ENCODE peak calls at places on chromosome 15, in eight cellular contexts. One of them, this sample, is unnamed.
A peak's percentile ranks its signal among the peaks of the same experiment; 100 is the strongest.

GRCh38 chr15:63551400-63551799 is 45.8 kb upstream of the FBXL22 start:
- DNase-seq in activated naive CD4-positive, alpha-beta T cell: no peak
- DNase-seq in heart left ventricle: no peak
- DNase-seq in T47D: no peak
- DNase-seq in stimulated activated CD4-positive, alpha-beta T cell treated with anti-CD3 and anti-CD28 coated beads, Interleukin-4, amount 100 ng/mL, for 48 hours: no peak
- DNase-seq in cardiac fibroblast: peak; percentile 51
- DNase-seq in psoas muscle: no peak
- DNase-seq in fibroblast of mammary gland: peak; percentile 72
- DNase-seq in this sample: no peak

GRCh38 chr15:53693729-53694533 is 65.5 kb downstream of the WDR72 start:
- DNase-seq in activated naive CD4-positive, alpha-beta T cell: no peak
- DNase-seq in heart left ventricle: no peak
- DNase-seq in T47D: no peak
- DNase-seq in stimulated activated CD4-positive, alpha-beta T cell treated with anti-CD3 and anti-CD28 coated beads, Interleukin-4, amount 100 ng/mL, for 48 hours: no peak
- DNase-seq in cardiac fibroblast: no peak
- DNase-seq in psoas muscle: no peak
- DNase-seq in fibroblast of mammary gland: peak; percentile 0
- DNase-seq in this sample: no peak

GRCh38 chr15:41906608-41907007 is 12.8 kb upstream of the SPTBN5 start:
- DNase-seq in activated naive CD4-positive, alpha-beta T cell: no peak
- DNase-seq in heart left ventricle: no peak
- DNase-seq in T47D: no peak
- DNase-seq in stimulated activated CD4-positive, alpha-beta T cell treated with anti-CD3 and anti-CD28 coated beads, Interleukin-4, amount 100 ng/mL, for 48 hours: no peak
- DNase-seq in cardiac fibroblast: no peak
- DNase-seq in psoas muscle: no peak
- DNase-seq in fibroblast of mammary gland: no peak
- DNase-seq in this sample: no peak

GRCh38 chr15:68407141-68407885 is 24.6 kb downstream of the ITGA11 start:
- DNase-seq in activated naive CD4-positive, alpha-beta T cell: no peak
- DNase-seq in heart left ventricle: peak; percentile 16
- DNase-seq in T47D: no peak
- DNase-seq in stimulated activated CD4-positive, alpha-beta T cell treated with anti-CD3 and anti-CD28 coated beads, Interleukin-4, amount 100 ng/mL, for 48 hours: no peak
- DNase-seq in cardiac fibroblast: peak; percentile 65
- DNase-seq in psoas muscle: peak; percentile 57
- DNase-seq in fibroblast of mammary gland: peak; percentile 38
- DNase-seq in this sample: no peak

GRCh38 chr15:31544361-31544760 is 217.7 kb downstream of the KLF13 start:
- DNase-seq in activated naive CD4-positive, alpha-beta T cell: no peak
- DNase-seq in heart left ventricle: no peak
- DNase-seq in T47D: no peak
- DNase-seq in stimulated activated CD4-positive, alpha-beta T cell treated with anti-CD3 and anti-CD28 coated beads, Interleukin-4, amount 100 ng/mL, for 48 hours: no peak
- DNase-seq in cardiac fibroblast: no peak
- DNase-seq in psoas muscle: no peak
- DNase-seq in fibroblast of mammary gland: no peak
- DNase-seq in this sample: no peak

GRCh38 chr15:27706300-27706699 is 392.8 kb downstream of the OCA2 start:
- DNase-seq in activated naive CD4-positive, alpha-beta T cell: no peak
- DNase-seq in heart left ventricle: no peak
- DNase-seq in T47D: no peak
- DNase-seq in stimulated activated CD4-positive, alpha-beta T cell treated with anti-CD3 and anti-CD28 coated beads, Interleukin-4, amount 100 ng/mL, for 48 hours: no peak
- DNase-seq in cardiac fibroblast: no peak
- DNase-seq in psoas muscle: no peak
- DNase-seq in fibroblast of mammary gland: no peak
- DNase-seq in this sample: no peak

GRCh38 chr15:82647835-82648256 is 683 bp upstream of the CPEB1 start:
- DNase-seq in activated naive CD4-positive, alpha-beta T cell: no peak
- DNase-seq in heart left ventricle: no peak
- DNase-seq in T47D: no peak
- DNase-seq in stimulated activated CD4-positive, alpha-beta T cell treated with anti-CD3 and anti-CD28 coated beads, Interleukin-4, amount 100 ng/mL, for 48 hours: peak; percentile 27
- DNase-seq in cardiac fibroblast: no peak
- DNase-seq in psoas muscle: peak; percentile 43
- DNase-seq in fibroblast of mammary gland: no peak
- DNase-seq in this sample: no peak

GRCh38 chr15:29126208-29126536 is 143.4 kb downstream of the NSMCE3 start:
- DNase-seq in activated naive CD4-positive, alpha-beta T cell: no peak
- DNase-seq in heart left ventricle: no peak
- DNase-seq in T47D: no peak
- DNase-seq in stimulated activated CD4-positive, alpha-beta T cell treated with anti-CD3 and anti-CD28 coated beads, Interleukin-4, amount 100 ng/mL, for 48 hours: no peak
- DNase-seq in cardiac fibroblast: no peak
- DNase-seq in psoas muscle: no peak
- DNase-seq in fibroblast of mammary gland: no peak
- DNase-seq in this sample: no peak

GRCh38 chr15:78638658-78639314 is 2.2 kb downstream of the CHRNB4 start:
- DNase-seq in activated naive CD4-positive, alpha-beta T cell: no peak
- DNase-seq in heart left ventricle: peak; percentile 42
- DNase-seq in T47D: peak; percentile 62
- DNase-seq in stimulated activated CD4-positive, alpha-beta T cell treated with anti-CD3 and anti-CD28 coated beads, Interleukin-4, amount 100 ng/mL, for 48 hours: peak; percentile 62
- DNase-seq in cardiac fibroblast: peak; percentile 54
- DNase-seq in psoas muscle: peak; percentile 36
- DNase-seq in fibroblast of mammary gland: peak; percentile 38
- DNase-seq in this sample: no peak

GRCh38 chr15:80694624-80695098 is 449 bp upstream of the ABHD17C start:
- DNase-seq in activated naive CD4-positive, alpha-beta T cell: no peak
- DNase-seq in heart left ventricle: peak; percentile 28
- DNase-seq in T47D: no peak
- DNase-seq in stimulated activated CD4-positive, alpha-beta T cell treated with anti-CD3 and anti-CD28 coated beads, Interleukin-4, amount 100 ng/mL, for 48 hours: peak; percentile 4
- DNase-seq in cardiac fibroblast: peak; percentile 55
- DNase-seq in psoas muscle: peak; percentile 32
- DNase-seq in fibroblast of mammary gland: peak; percentile 18
- DNase-seq in this sample: no peak

GRCh38 chr15:100764778-100765457 is 114.7 kb upstream of the ALDH1A3 start:
- DNase-seq in activated naive CD4-positive, alpha-beta T cell: no peak
- DNase-seq in heart left ventricle: no peak
- DNase-seq in T47D: no peak
- DNase-seq in stimulated activated CD4-positive, alpha-beta T cell treated with anti-CD3 and anti-CD28 coated beads, Interleukin-4, amount 100 ng/mL, for 48 hours: no peak
- DNase-seq in cardiac fibroblast: peak; percentile 96
- DNase-seq in psoas muscle: no peak
- DNase-seq in fibroblast of mammary gland: peak; percentile 79
- DNase-seq in this sample: no peak

GRCh38 chr15:48929611-48930170 is 34.0 kb downstream of the SHC4 start:
- DNase-seq in activated naive CD4-positive, alpha-beta T cell: no peak
- DNase-seq in heart left ventricle: no peak
- DNase-seq in T47D: no peak
- DNase-seq in stimulated activated CD4-positive, alpha-beta T cell treated with anti-CD3 and anti-CD28 coated beads, Interleukin-4, amount 100 ng/mL, for 48 hours: no peak
- DNase-seq in cardiac fibroblast: no peak
- DNase-seq in psoas muscle: no peak
- DNase-seq in fibroblast of mammary gland: no peak
- DNase-seq in this sample: no peak

GRCh38 chr15:100516592-100517489 is 11.9 kb downstream of the CERS3 start:
- DNase-seq in activated naive CD4-positive, alpha-beta T cell: no peak
- DNase-seq in heart left ventricle: no peak
- DNase-seq in T47D: no peak
- DNase-seq in stimulated activated CD4-positive, alpha-beta T cell treated with anti-CD3 and anti-CD28 coated beads, Interleukin-4, amount 100 ng/mL, for 48 hours: no peak
- DNase-seq in cardiac fibroblast: no peak
- DNase-seq in psoas muscle: peak; percentile 54
- DNase-seq in fibroblast of mammary gland: no peak
- DNase-seq in this sample: no peak

GRCh38 chr15:77966540-77967290 is 110.8 kb downstream of the TBC1D2B start:
- DNase-seq in activated naive CD4-positive, alpha-beta T cell: no peak
- DNase-seq in heart left ventricle: no peak
- DNase-seq in T47D: no peak
- DNase-seq in stimulated activated CD4-positive, alpha-beta T cell treated with anti-CD3 and anti-CD28 coated beads, Interleukin-4, amount 100 ng/mL, for 48 hours: no peak
- DNase-seq in cardiac fibroblast: peak; percentile 44
- DNase-seq in psoas muscle: no peak
- DNase-seq in fibroblast of mammary gland: peak; percentile 61
- DNase-seq in this sample: peak; percentile 11

GRCh38 chr15:31150732-31151212 is 49.2 kb upstream of the TRPM1 start:
- DNase-seq in activated naive CD4-positive, alpha-beta T cell: no peak
- DNase-seq in heart left ventricle: no peak
- DNase-seq in T47D: no peak
- DNase-seq in stimulated activated CD4-positive, alpha-beta T cell treated with anti-CD3 and anti-CD28 coated beads, Interleukin-4, amount 100 ng/mL, for 48 hours: no peak
- DNase-seq in cardiac fibroblast: no peak
- DNase-seq in psoas muscle: no peak
- DNase-seq in fibroblast of mammary gland: no peak
- DNase-seq in this sample: no peak

GRCh38 chr15:29734917-29735572 is 87.2 kb downstream of the TJP1 start:
- DNase-seq in activated naive CD4-positive, alpha-beta T cell: no peak
- DNase-seq in heart left ventricle: no peak
- DNase-seq in T47D: no peak
- DNase-seq in stimulated activated CD4-positive, alpha-beta T cell treated with anti-CD3 and anti-CD28 coated beads, Interleukin-4, amount 100 ng/mL, for 48 hours: no peak
- DNase-seq in cardiac fibroblast: no peak
- DNase-seq in psoas muscle: no peak
- DNase-seq in fibroblast of mammary gland: peak; percentile 43
- DNase-seq in this sample: no peak

GRCh38 chr15:81336568-81336967 is 12.6 kb upstream of the STARD5 start:
- DNase-seq in activated naive CD4-positive, alpha-beta T cell: no peak
- DNase-seq in heart left ventricle: no peak
- DNase-seq in T47D: no peak
- DNase-seq in stimulated activated CD4-positive, alpha-beta T cell treated with anti-CD3 and anti-CD28 coated beads, Interleukin-4, amount 100 ng/mL, for 48 hours: no peak
- DNase-seq in cardiac fibroblast: peak; percentile 58
- DNase-seq in psoas muscle: no peak
- DNase-seq in fibroblast of mammary gland: peak; percentile 54
- DNase-seq in this sample: no peak

GRCh38 chr15:81133782-81134461 is at the start of gene CFAP161:
- DNase-seq in activated naive CD4-positive, alpha-beta T cell: no peak
- DNase-seq in heart left ventricle: peak; percentile 75
- DNase-seq in T47D: no peak
- DNase-seq in stimulated activated CD4-positive, alpha-beta T cell treated with anti-CD3 and anti-CD28 coated beads, Interleukin-4, amount 100 ng/mL, for 48 hours: peak; percentile 41
- DNase-seq in cardiac fibroblast: peak; percentile 77
- DNase-seq in psoas muscle: peak; percentile 84
- DNase-seq in fibroblast of mammary gland: peak; percentile 75
- DNase-seq in this sample: peak; percentile 36

GRCh38 chr15:86743283-86743903 is 663.7 kb downstream of the AGBL1 start:
- DNase-seq in activated naive CD4-positive, alpha-beta T cell: peak; percentile 3
- DNase-seq in heart left ventricle: peak; percentile 17
- DNase-seq in T47D: no peak
- DNase-seq in stimulated activated CD4-positive, alpha-beta T cell treated with anti-CD3 and anti-CD28 coated beads, Interleukin-4, amount 100 ng/mL, for 48 hours: peak; percentile 65
- DNase-seq in cardiac fibroblast: no peak
- DNase-seq in psoas muscle: peak; percentile 10
- DNase-seq in fibroblast of mammary gland: peak; percentile 0
- DNase-seq in this sample: no peak

GRCh38 chr15:61383421-61383820 is 154.3 kb upstream of the RORA start:
- DNase-seq in activated naive CD4-positive, alpha-beta T cell: no peak
- DNase-seq in heart left ventricle: no peak
- DNase-seq in T47D: no peak
- DNase-seq in stimulated activated CD4-positive, alpha-beta T cell treated with anti-CD3 and anti-CD28 coated beads, Interleukin-4, amount 100 ng/mL, for 48 hours: no peak
- DNase-seq in cardiac fibroblast: peak; percentile 1
- DNase-seq in psoas muscle: no peak
- DNase-seq in fibroblast of mammary gland: peak; percentile 97
- DNase-seq in this sample: no peak

GRCh38 chr15:27686376-27686775 is 412.7 kb downstream of the OCA2 start:
- DNase-seq in activated naive CD4-positive, alpha-beta T cell: no peak
- DNase-seq in heart left ventricle: no peak
- DNase-seq in T47D: no peak
- DNase-seq in stimulated activated CD4-positive, alpha-beta T cell treated with anti-CD3 and anti-CD28 coated beads, Interleukin-4, amount 100 ng/mL, for 48 hours: no peak
- DNase-seq in cardiac fibroblast: no peak
- DNase-seq in psoas muscle: no peak
- DNase-seq in fibroblast of mammary gland: no peak
- DNase-seq in this sample: no peak

GRCh38 chr15:42591238-42591936 is 16.0 kb downstream of the STARD9 start:
- DNase-seq in activated naive CD4-positive, alpha-beta T cell: no peak
- DNase-seq in heart left ventricle: no peak
- DNase-seq in T47D: peak; percentile 46
- DNase-seq in stimulated activated CD4-positive, alpha-beta T cell treated with anti-CD3 and anti-CD28 coated beads, Interleukin-4, amount 100 ng/mL, for 48 hours: no peak
- DNase-seq in cardiac fibroblast: peak; percentile 66
- DNase-seq in psoas muscle: no peak
- DNase-seq in fibroblast of mammary gland: peak; percentile 52
- DNase-seq in this sample: no peak

GRCh38 chr15:59657635-59658125 is 365 bp upstream of the GTF2A2 start:
- DNase-seq in activated naive CD4-positive, alpha-beta T cell: no peak
- DNase-seq in heart left ventricle: no peak
- DNase-seq in T47D: no peak
- DNase-seq in stimulated activated CD4-positive, alpha-beta T cell treated with anti-CD3 and anti-CD28 coated beads, Interleukin-4, amount 100 ng/mL, for 48 hours: no peak
- DNase-seq in cardiac fibroblast: no peak
- DNase-seq in psoas muscle: no peak
- DNase-seq in fibroblast of mammary gland: no peak
- DNase-seq in this sample: no peak

GRCh38 chr15:63172376-63173115 is 15.3 kb upstream of the RPS27L start:
- DNase-seq in activated naive CD4-positive, alpha-beta T cell: no peak
- DNase-seq in heart left ventricle: no peak
- DNase-seq in T47D: no peak
- DNase-seq in stimulated activated CD4-positive, alpha-beta T cell treated with anti-CD3 and anti-CD28 coated beads, Interleukin-4, amount 100 ng/mL, for 48 hours: no peak
- DNase-seq in cardiac fibroblast: no peak
- DNase-seq in psoas muscle: peak; percentile 40
- DNase-seq in fibroblast of mammary gland: no peak
- DNase-seq in this sample: no peak

GRCh38 chr15:53160092-53160704 is 370.1 kb upstream of the ONECUT1 start:
- DNase-seq in activated naive CD4-positive, alpha-beta T cell: no peak
- DNase-seq in heart left ventricle: no peak
- DNase-seq in T47D: no peak
- DNase-seq in stimulated activated CD4-positive, alpha-beta T cell treated with anti-CD3 and anti-CD28 coated beads, Interleukin-4, amount 100 ng/mL, for 48 hours: no peak
- DNase-seq in cardiac fibroblast: no peak
- DNase-seq in psoas muscle: no peak
- DNase-seq in fibroblast of mammary gland: no peak
- DNase-seq in this sample: no peak

This sample was measured in cerebellar nuclear complex.